ENCODE peak calls at places on chromosomes 13 and 19, in six cellular contexts. V is ovary, P is HT1080, W is uterus, Y is NCI-H1048, Q is HepG2. G is an unnamed sample.

GRCh38 chr13:72726721-72727416 is 560 bp downstream of the MZT1 start:
- DNase-seq in P (peak), Y (no peak), V (no peak), W (no peak), Q (peak), G (no peak)

GRCh38 chr13:34647379-34647778 is 294.7 kb upstream of the NBEA start:
- DNase-seq in P (no peak), Q (no peak), V (no peak), Y (no peak), W (no peak), G (no peak)

GRCh38 chr19:2428027-2428690 is 773 bp upstream of the TIMM13 start:
- DNase-seq in Q (no peak), P (no peak), V (peak), Y (no peak), W (no peak), G (no peak)

GRCh38 chr13:37870895-37871550 is 1.5 kb upstream of the TRPC4 start:
- DNase-seq in Y (no peak), W (no peak), V (no peak), P (peak), Q (no peak), G (no peak)

GRCh38 chr19:30096596-30097370 is 154.7 kb downstream of the URI1 start:
- DNase-seq in P (no peak), W (no peak), V (no peak), Y (no peak), Q (no peak), G (no peak)

GRCh38 chr13:62643799-62644484 is 1228.3 kb upstream of the PCDH20 start:
- DNase-seq in P (no peak), Y (no peak), W (no peak), V (no peak), Q (no peak), G (no peak)

GRCh38 chr19:50204811-50205675 is 1.6 kb downstream of the MYH14 start:
- DNase-seq in Q (peak), Y (peak), P (no peak), W (no peak), V (peak), G (peak)

GRCh38 chr19:27654266-27654990 is 1558.5 kb downstream of the UQCRFS1 start:
- DNase-seq in Y (no peak), Q (no peak), V (no peak), P (peak), W (no peak), G (no peak)

GRCh38 chr13:46846736-46847135 is 49.8 kb upstream of the ESD start:
- DNase-seq in Q (no peak), P (no peak), Y (no peak), W (no peak), V (no peak), G (no peak)

GRCh38 chr13:46010148-46010547 is 42.4 kb downstream of the ZC3H13 start:
- DNase-seq in W (no peak), V (no peak), P (no peak), Y (no peak), Q (no peak), G (no peak)